ENCODE peak calls at places on chromosome 14, in four cellular contexts. S, K, Y and N are unnamed samples.

GRCh38 chr14:90851327-90852036 is 35.3 kb upstream of the TTC7B start:
- DNase-seq in S (no peak), K (no peak), Y (no peak), N (no peak)

GRCh38 chr14:105419305-105420091 is at the start of gene MTA1:
- DNase-seq in S (no peak), K (peak; percentile 56), Y (peak; percentile 65), N (no peak)

GRCh38 chr14:36818794-36819384 is 157.2 kb downstream of the PAX9 start:
- DNase-seq in S (no peak), K (no peak), Y (no peak), N (no peak)

GRCh38 chr14:103232338-103232808 is 101.7 kb upstream of the EIF5 start:
- DNase-seq in S (no peak), K (no peak), Y (peak; percentile 38), N (no peak)

GRCh38 chr14:22819191-22819988 is 4.2 kb upstream of the SLC7A7 start:
- DNase-seq in S (no peak), K (peak; percentile 55), Y (peak; percentile 49), N (no peak)

GRCh38 chr14:68380304-68380840 is 412.5 kb downstream of the ZFP36L1 start:
- DNase-seq in S (no peak), K (no peak), Y (no peak), N (no peak)

GRCh38 chr14:22780941-22781605 is 14.6 kb downstream of the OXA1L start:
- DNase-seq in S (no peak), K (no peak), Y (no peak), N (no peak)

GRCh38 chr14:91893659-91894058 is 26.3 kb upstream of the TC2N start:
- DNase-seq in S (no peak), K (no peak), Y (no peak), N (no peak)

GRCh38 chr14:90409209-90409730 is 12.4 kb downstream of the CALM1 start:
- DNase-seq in S (no peak), K (peak; percentile 49), Y (no peak), N (no peak)

GRCh38 chr14:56002876-56003625 is 115.2 kb upstream of the PELI2 start:
- DNase-seq in S (no peak), K (no peak), Y (no peak), N (no peak)

GRCh38 chr14:22333408-22334274 is 255.4 kb downstream of the DAD1 start:
- DNase-seq in S (no peak), K (no peak), Y (peak; percentile 34), N (no peak)

GRCh38 chr14:86935241-86935640 is 1057.7 kb downstream of the GALC start:
- DNase-seq in S (no peak), K (no peak), Y (no peak), N (no peak)

GRCh38 chr14:85172889-85173458 is 357.0 kb upstream of the FLRT2 start:
- DNase-seq in S (no peak), K (no peak), Y (no peak), N (no peak)

GRCh38 chr14:82251434-82251833 is 717.8 kb upstream of the SEL1L start:
- DNase-seq in S (no peak), K (no peak), Y (no peak), N (peak; percentile 60)

GRCh38 chr14:49796025-49796424 is 28.1 kb downstream of the KLHDC2 start:
- DNase-seq in S (no peak), K (no peak), Y (no peak), N (no peak)

GRCh38 chr14:63663428-63664142 is 21.9 kb upstream of the WDR89 start:
- DNase-seq in S (no peak), K (no peak), Y (no peak), N (no peak)

GRCh38 chr14:29558516-29558915 is 369.1 kb downstream of the PRKD1 start:
- DNase-seq in S (no peak), K (no peak), Y (no peak), N (no peak)

GRCh38 chr14:57061009-57061711 is 207.5 kb downstream of the EXOC5 start:
- DNase-seq in S (no peak), K (no peak), Y (no peak), N (no peak)

GRCh38 chr14:91317381-91318313 is 73.1 kb upstream of the GPR68 start:
- DNase-seq in S (peak; percentile 36), K (peak; percentile 82), Y (peak; percentile 90), N (peak; percentile 80)